ENCODE peak calls at places on chromosome 18, in ten cellular contexts. T is neural crest cell; B is stimulated activated CD4-positive, alpha-beta T cell treated with anti-CD3 and anti-CD28 coated beads, Interleukin-4, amount 100 ng/mL, for 1 hour; A is T-helper 17 cell; E is HFF-Myc; I is dorsolateral prefrontal cortex; U is cerebellar cortex; J is activated CD4-positive, alpha-beta T cell treated with anti-CD3 and anti-CD28 coated beads, Interleukin-2, amount 50 U/mL, for 4 hours; R is head of caudate nucleus; Y is substantia nigra. P is an unnamed sample.

GRCh38 chr18:54713386-54713785 is 114.9 kb upstream of the RAB27B start:
- DNase-seq in T (no peak), B (no peak), A (no peak), E (no peak), I (no peak), U (no peak), J (no peak), R (no peak), Y (no peak), P (no peak)

GRCh38 chr18:63831080-63831788 is 56.0 kb downstream of the SERPINB7 start:
- DNase-seq in T (no peak), B (no peak), A (no peak), E (no peak), I (no peak), U (no peak), J (no peak), R (no peak), Y (no peak), P (no peak)

GRCh38 chr18:54672109-54672508 is 81.1 kb downstream of the DYNAP start:
- DNase-seq in T (no peak), B (no peak), A (no peak), E (no peak), I (no peak), U (no peak), J (no peak), R (no peak), Y (no peak), P (no peak)

GRCh38 chr18:57437433-57437781 is 2.2 kb downstream of the ONECUT2 start:
- DNase-seq in T (peak; percentile 18), B (no peak), A (no peak), E (no peak), I (no peak), U (peak; percentile 23), J (no peak), R (no peak), Y (no peak), P (no peak)

GRCh38 chr18:9898792-9899549 is 13.2 kb downstream of the TXNDC2 start:
- DNase-seq in T (no peak), B (no peak), A (no peak), E (no peak), I (no peak), U (no peak), J (no peak), R (no peak), Y (no peak), P (no peak)

GRCh38 chr18:24811963-24812681 is 351.7 kb downstream of the HRH4 start:
- DNase-seq in T (no peak), B (no peak), A (no peak), E (peak; percentile 25), I (no peak), U (no peak), J (no peak), R (no peak), Y (no peak), P (no peak)

GRCh38 chr18:45838302-45839070 is 13.0 kb downstream of the SIGLEC15 start:
- DNase-seq in T (no peak), B (no peak), A (no peak), E (no peak), I (no peak), U (no peak), J (no peak), R (no peak), Y (no peak), P (peak; percentile 7)

GRCh38 chr18:79169958-79170555 is 100.9 kb downstream of the ATP9B start:
- DNase-seq in T (no peak), B (no peak), A (no peak), E (no peak), I (no peak), U (no peak), J (no peak), R (no peak), Y (no peak), P (no peak)

GRCh38 chr18:53941601-53942335 is 282.7 kb downstream of the MBD2 start:
- DNase-seq in T (no peak), B (no peak), A (no peak), E (peak; percentile 1), I (peak; percentile 44), U (no peak), J (no peak), R (no peak), Y (no peak), P (no peak)

GRCh38 chr18:77455004-77455403 is 205.4 kb downstream of the GALR1 start:
- DNase-seq in T (no peak), B (no peak), A (no peak), E (no peak), I (no peak), U (no peak), J (no peak), R (no peak), Y (no peak), P (no peak)

GRCh38 chr18:8835556-8835955 is 130.2 kb downstream of the MTCL1 start:
- DNase-seq in T (no peak), B (no peak), A (no peak), E (peak; percentile 21), I (no peak), U (peak; percentile 68), J (no peak), R (no peak), Y (no peak), P (no peak)

GRCh38 chr18:3703732-3704176 is 253.8 kb downstream of the TGIF1 start:
- DNase-seq in T (peak; percentile 56), B (peak; percentile 13), A (no peak), E (peak; percentile 32), I (peak; percentile 82), U (peak; percentile 92), J (no peak), R (peak; percentile 70), Y (peak; percentile 16), P (peak; percentile 55)

GRCh38 chr18:76978616-76979015 is 154.0 kb downstream of the MBP start:
- DNase-seq in T (no peak), B (no peak), A (no peak), E (no peak), I (no peak), U (no peak), J (no peak), R (no peak), Y (no peak), P (no peak)

GRCh38 chr18:3015203-3015590 is 2.3 kb upstream of the LPIN2 start:
- DNase-seq in T (no peak), B (no peak), A (no peak), E (peak; percentile 58), I (no peak), U (no peak), J (no peak), R (no peak), Y (no peak), P (no peak)

GRCh38 chr18:36377626-36378025 is 80.1 kb downstream of the FHOD3 start:
- DNase-seq in T (no peak), B (no peak), A (no peak), E (no peak), I (no peak), U (no peak), J (no peak), R (no peak), Y (no peak), P (no peak)

GRCh38 chr18:79245517-79246001 is 150.2 kb upstream of the NFATC1 start:
- DNase-seq in T (no peak), B (no peak), A (peak; percentile 45), E (no peak), I (no peak), U (no peak), J (no peak), R (no peak), Y (no peak), P (no peak)